ENCODE peak calls at places on chromosomes 3 and 15, in eight cellular contexts. I is breast epithelium, S is adrenal gland, N is body of pancreas, P is tibial nerve, L is ovary, J is stomach, V is endothelial cell of umbilical vein. R is an unnamed sample.

GRCh38 chr3:18122264-18122663 is 302.9 kb downstream of the SATB1 start:
- DNase-seq in L (no peak), J (no peak), V (no peak), S (no peak), N (no peak), I (no peak), P (no peak), R (no peak)

GRCh38 chr3:57078366-57079220 is 18.1 kb downstream of the SPATA12 start:
- DNase-seq in J (peak), I (peak), S (peak), V (peak), N (peak), L (no peak), P (peak), R (peak)

GRCh38 chr3:191973820-191974219 is 512.9 kb downstream of the PYDC2 start:
- DNase-seq in P (no peak), I (no peak), N (no peak), J (no peak), V (no peak), L (no peak), S (no peak), R (no peak)

GRCh38 chr15:70379134-70379533 is 281.4 kb upstream of the TLE3 start:
- DNase-seq in V (no peak), S (peak), P (no peak), L (no peak), N (no peak), I (peak), J (no peak), R (no peak)

GRCh38 chr3:25468866-25469319 is 40.8 kb downstream of the RARB start:
- DNase-seq in L (peak), I (peak), V (peak), P (peak), N (peak), J (no peak), S (peak), R (peak)

GRCh38 chr3:97889814-97890213 is 68.0 kb downstream of the CRYBG3 start:
- DNase-seq in L (no peak), S (no peak), N (no peak), P (no peak), V (no peak), I (no peak), J (no peak), R (no peak)

GRCh38 chr15:52252781-52253180 is 42.8 kb downstream of the MYO5C start:
- DNase-seq in J (no peak), L (no peak), I (no peak), V (peak), P (no peak), N (peak), S (no peak), R (no peak)

GRCh38 chr3:9045399-9045798 is 82.1 kb upstream of the RAD18 start:
- DNase-seq in P (no peak), J (no peak), V (no peak), I (no peak), N (no peak), L (no peak), S (no peak), R (no peak)

GRCh38 chr3:167668651-167669050 is 14.9 kb upstream of the WDR49 start:
- DNase-seq in I (no peak), N (no peak), V (no peak), L (no peak), P (no peak), S (no peak), J (no peak), R (no peak)

GRCh38 chr3:167673221-167673620 is 19.5 kb upstream of the WDR49 start:
- DNase-seq in S (no peak), L (no peak), N (no peak), P (no peak), J (no peak), I (no peak), V (no peak), R (no peak)

GRCh38 chr3:167671878-167672427 is 18.2 kb upstream of the WDR49 start:
- DNase-seq in S (no peak), J (no peak), L (no peak), I (no peak), P (no peak), N (no peak), V (peak), R (no peak)

DNA sequence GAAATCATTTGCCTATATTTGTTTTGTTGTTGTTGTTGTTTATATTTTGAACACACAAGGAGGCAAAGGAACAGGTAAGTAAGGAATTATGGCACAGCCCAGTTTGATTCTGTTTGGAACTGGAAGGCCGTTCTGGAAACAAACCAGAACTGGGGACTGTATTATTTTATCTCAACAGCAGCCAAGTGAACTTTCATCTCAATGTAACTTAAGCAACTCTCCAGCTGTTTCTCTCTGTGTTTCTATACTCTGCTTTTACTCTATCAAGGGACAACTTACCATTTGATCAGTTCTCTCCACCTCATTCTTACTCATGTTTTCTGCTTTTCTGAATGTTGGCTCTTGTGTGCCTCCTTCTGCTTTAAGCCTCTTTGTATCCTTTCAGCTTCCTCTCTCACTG is 16.0 kb upstream of the WDR49 start:
- DNase-seq in L (no peak), N (no peak), S (no peak), V (no peak), I (no peak), J (no peak), P (no peak), R (no peak)
- TF ChIP-seq POLR2A in L (no peak), N (no peak), S (no peak), V (no peak), I (no peak), J (no peak), P (no peak), R (no peak)

GRCh38 chr3:541328-541727 is 344.8 kb downstream of the CHL1 start:
- DNase-seq in N (no peak), S (no peak), V (no peak), I (no peak), J (no peak), P (no peak), L (no peak), R (no peak)

GRCh38 chr3:536417-536813 is 339.9 kb downstream of the CHL1 start:
- DNase-seq in V (no peak), S (no peak), J (no peak), L (no peak), I (no peak), N (no peak), P (no peak), R (no peak)

GRCh38 chr3:535566-536416 is 339.2 kb downstream of the CHL1 start:
- DNase-seq in N (peak), I (no peak), P (no peak), J (no peak), S (no peak), L (peak), V (no peak), R (peak)
- TF ChIP-seq CTCF in N (peak), I (peak), P (peak), J (no peak), S (peak), L (no peak), V (no peak), R (no peak)

DNA sequence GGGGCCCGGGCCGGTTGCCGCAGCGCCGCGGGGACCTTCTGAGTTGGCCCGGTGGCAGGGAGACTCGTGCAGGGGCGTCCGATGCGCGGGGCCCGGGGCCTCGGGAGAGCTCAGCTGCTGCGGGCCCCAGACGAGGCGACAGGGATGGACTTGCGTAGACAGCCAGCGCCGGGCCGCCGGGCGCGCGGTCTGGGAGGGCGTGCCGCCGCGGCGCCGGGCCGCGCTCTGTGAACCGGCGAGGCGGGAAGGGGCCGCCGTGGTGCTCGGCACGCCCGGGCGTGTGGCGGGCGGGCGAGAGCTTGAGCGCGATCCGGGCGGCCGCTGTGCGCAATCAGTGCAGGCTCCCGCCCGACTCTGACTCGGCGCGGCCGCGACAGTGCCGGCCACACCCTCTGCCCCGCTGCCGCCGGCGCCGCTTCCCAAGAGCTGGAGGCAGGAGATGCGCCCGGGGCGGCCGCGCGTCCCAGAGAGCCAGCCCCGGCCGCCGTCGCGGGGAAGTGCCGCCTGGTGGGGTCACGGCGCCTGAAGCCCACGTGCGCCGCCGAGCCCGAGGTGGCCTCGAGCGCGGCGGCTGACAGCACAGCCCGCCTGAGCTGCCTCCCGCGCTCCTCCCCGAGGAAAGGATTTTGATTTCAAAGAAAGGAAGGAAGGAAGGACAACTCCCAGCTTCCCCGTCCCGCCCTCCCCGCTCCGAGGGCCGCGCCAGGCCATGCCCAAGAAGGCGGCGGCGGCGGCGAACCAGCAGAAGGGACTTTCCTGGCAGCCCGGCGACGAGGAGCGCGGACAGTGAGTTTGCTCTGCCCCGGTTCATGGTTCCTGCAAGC is 669 bp downstream of the TLNRD1 start:
- DNase-seq in P (peak), V (peak), L (peak), I (peak), S (peak), J (peak), N (peak), R (peak)
- TF ChIP-seq POLR2A in P (peak), V (peak), L (peak), I (no peak), S (peak), J (no peak), N (no peak), R (no peak)

DNA sequence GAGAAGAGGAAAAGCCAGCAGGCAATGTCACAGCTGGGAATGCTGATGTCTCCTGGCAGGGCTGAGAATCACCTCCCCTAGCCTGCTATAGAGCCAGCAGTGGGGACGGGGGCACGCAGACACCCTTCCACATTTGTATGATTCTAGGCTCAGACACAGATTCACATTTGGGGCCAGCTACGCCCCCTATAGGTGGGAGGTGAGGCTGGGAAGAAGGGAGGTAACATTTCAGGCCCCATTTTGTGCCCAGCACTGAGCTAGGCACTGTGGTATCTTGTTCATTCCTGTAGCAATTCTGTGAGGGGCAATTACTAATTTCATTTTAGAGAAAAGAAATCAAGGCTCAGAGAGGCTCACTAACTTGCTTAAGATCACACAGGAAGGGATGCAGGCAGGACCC is 15.9 kb upstream of the ACAD9 start:
- DNase-seq in S (no peak), I (no peak), N (no peak), P (no peak), L (no peak), V (no peak), J (no peak), R (peak)
- TF ChIP-seq CTCF in S (no peak), I (no peak), N (no peak), P (no peak), L (no peak), V (peak), J (no peak), R (no peak)

DNA sequence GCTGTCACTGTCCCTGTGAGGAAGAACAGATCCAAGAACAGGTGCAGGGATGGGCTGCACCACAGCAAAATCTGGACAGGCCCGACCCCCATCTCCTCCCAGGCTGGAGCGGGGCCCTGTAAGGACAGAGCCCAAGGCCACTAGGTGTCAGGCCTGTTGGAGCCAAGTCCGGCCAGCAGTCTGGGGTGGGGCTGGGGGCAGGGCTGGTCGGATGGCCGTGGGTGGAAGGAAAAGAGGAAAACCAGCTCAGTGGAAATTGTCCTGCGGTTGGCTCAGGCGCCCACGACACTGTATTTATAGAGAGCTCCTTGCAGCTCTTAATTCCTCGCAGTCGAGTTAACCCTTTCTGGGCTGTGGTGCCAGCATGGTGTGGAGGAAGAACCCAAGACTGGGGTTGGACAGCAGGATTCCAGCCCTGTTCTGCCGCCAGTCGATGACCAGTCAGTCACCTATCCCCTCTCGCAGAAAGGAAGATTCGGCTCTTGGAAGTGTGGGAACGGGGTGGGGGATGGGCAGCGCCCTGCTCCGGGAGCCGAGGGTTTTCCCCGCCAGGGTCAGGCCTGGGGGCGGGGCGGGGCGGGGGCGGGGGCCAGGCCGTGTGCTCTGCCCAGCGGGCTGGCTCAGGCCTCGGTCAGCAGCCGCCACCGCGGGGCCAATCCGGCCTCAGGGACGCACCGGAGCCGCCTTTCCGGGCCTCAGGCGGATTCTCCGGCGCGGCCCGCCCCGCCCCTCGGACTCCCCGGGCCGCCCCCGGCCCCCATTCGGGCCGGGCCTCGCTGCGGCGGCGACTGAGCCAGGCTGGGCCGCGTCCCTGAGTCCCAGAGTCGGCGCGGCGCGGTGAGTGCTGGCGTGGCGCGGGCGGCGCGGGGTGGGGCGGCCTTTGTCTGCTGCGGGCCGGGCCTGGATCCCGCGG is at the start of gene CD276:
- DNase-seq in N (peak), L (peak), J (peak), S (peak), I (peak), P (peak), V (peak), R (peak)
- TF ChIP-seq POLR2A in N (peak), L (no peak), J (no peak), S (peak), I (no peak), P (peak), V (no peak), R (no peak)

GRCh38 chr3:38453075-38453913 is at the start of gene ACVR2B:
- DNase-seq in N (peak), S (peak), P (peak), J (peak), V (peak), I (peak), L (peak), R (peak)
- TF ChIP-seq CTCF in N (no peak), S (no peak), P (no peak), J (no peak), V (no peak), I (no peak), L (no peak), R (no peak)

GRCh38 chr3:141305436-141305835 is 62.9 kb upstream of the ZBTB38 start:
- DNase-seq in J (no peak), P (no peak), I (no peak), S (no peak), N (no peak), V (peak), L (no peak), R (peak)
- TF ChIP-seq POLR2A in J (no peak), P (no peak), I (no peak), S (no peak), N (no peak), V (no peak), L (no peak), R (no peak)

DNA sequence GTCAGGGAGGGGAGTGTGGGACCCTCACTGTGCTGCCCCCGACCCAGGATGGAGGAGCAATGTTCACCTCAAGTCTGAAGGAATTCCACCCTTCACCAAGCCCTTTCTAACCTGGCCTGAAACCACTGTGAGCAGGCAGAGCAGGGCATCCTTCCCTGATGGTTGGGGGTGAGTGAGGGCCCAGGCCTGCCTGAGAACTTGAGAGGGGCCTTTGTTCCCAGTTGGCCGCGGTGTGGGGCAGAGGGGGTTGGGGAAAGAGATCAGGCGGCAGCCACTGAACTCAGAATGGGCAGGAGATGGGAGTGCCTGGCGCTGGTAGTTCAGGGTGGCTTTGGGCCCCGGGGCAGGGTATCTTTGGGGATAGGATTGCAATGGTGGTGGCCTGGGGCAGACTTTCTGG is 103.5 kb upstream of the RPL32 start:
- DNase-seq in J (no peak), I (no peak), P (no peak), S (no peak), V (no peak), N (no peak), L (no peak), R (no peak)
- TF ChIP-seq CTCF in J (no peak), I (no peak), P (no peak), S (no peak), V (no peak), N (no peak), L (no peak), R (no peak)

GRCh38 chr3:20035019-20035418 is 5.2 kb upstream of the KAT2B start:
- DNase-seq in P (no peak), N (no peak), S (no peak), L (no peak), V (no peak), J (no peak), I (no peak), R (no peak)
- TF ChIP-seq POLR2A in P (no peak), N (no peak), S (no peak), L (no peak), V (no peak), J (no peak), I (no peak), R (no peak)

DNA sequence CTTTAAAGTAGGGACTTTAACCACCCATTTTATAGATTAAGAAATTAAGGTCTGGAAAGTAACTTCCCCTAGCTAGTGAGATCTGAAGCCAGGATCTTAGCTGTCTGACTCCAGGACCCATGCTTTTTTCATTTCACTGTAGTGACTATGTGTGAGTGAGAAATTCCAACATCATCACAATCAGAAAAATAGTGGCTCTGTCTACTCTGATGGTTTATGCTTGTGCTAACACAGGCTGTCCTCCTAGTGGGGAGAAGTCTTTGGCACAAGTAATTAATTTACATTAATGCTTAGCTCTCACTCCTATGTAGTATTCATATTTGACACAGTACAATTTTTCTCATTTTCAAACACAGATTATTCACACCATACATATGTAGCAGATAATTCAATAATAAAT is 143.4 kb downstream of the ANO10 start:
- DNase-seq in S (no peak), J (no peak), P (no peak), V (peak), N (no peak), I (no peak), L (no peak), R (no peak)
- TF ChIP-seq CTCF in S (no peak), J (no peak), P (no peak), V (no peak), N (no peak), I (no peak), L (no peak), R (no peak)